ENCODE peak calls at places on chromosome 15, in four cellular contexts. S is bronchial epithelial cell, L is SK-N-SH, E is stomach. Y is an unnamed sample.

GRCh38 chr15:101120473-101120872 is 131.4 kb downstream of the CHSY1 start:
- DNase-seq in S (no peak), L (no peak), E (no peak), Y (no peak)

GRCh38 chr15:31367730-31368344 is 41.2 kb downstream of the KLF13 start:
- DNase-seq in S (no peak), L (no peak), E (no peak), Y (no peak)

GRCh38 chr15:27582741-27583400 is 516.2 kb downstream of the OCA2 start:
- DNase-seq in S (no peak), L (no peak), E (no peak), Y (no peak)

GRCh38 chr15:69590201-69590600 is 137.6 kb downstream of the RPLP1 start:
- DNase-seq in S (no peak), L (no peak), E (no peak), Y (no peak)

GRCh38 chr15:96586901-96587300 is 256.4 kb downstream of the NR2F2 start:
- DNase-seq in S (no peak), L (no peak), E (no peak), Y (no peak)

GRCh38 chr15:44715797-44716334 is 4.5 kb downstream of the B2M start:
- DNase-seq in S (no peak), L (no peak), E (no peak), Y (no peak)

GRCh38 chr15:77032052-77032646 is 37.2 kb downstream of the PSTPIP1 start:
- DNase-seq in S (no peak), L (peak; percentile 23), E (peak; percentile 24), Y (no peak)

GRCh38 chr15:89136818-89137772 is 48.8 kb downstream of the ABHD2 start:
- DNase-seq in S (no peak), L (no peak), E (no peak), Y (no peak)

GRCh38 chr15:66269326-66270090 is 16.0 kb upstream of the MEGF11 start:
- DNase-seq in S (peak; percentile 55), L (no peak), E (no peak), Y (no peak)

DNA sequence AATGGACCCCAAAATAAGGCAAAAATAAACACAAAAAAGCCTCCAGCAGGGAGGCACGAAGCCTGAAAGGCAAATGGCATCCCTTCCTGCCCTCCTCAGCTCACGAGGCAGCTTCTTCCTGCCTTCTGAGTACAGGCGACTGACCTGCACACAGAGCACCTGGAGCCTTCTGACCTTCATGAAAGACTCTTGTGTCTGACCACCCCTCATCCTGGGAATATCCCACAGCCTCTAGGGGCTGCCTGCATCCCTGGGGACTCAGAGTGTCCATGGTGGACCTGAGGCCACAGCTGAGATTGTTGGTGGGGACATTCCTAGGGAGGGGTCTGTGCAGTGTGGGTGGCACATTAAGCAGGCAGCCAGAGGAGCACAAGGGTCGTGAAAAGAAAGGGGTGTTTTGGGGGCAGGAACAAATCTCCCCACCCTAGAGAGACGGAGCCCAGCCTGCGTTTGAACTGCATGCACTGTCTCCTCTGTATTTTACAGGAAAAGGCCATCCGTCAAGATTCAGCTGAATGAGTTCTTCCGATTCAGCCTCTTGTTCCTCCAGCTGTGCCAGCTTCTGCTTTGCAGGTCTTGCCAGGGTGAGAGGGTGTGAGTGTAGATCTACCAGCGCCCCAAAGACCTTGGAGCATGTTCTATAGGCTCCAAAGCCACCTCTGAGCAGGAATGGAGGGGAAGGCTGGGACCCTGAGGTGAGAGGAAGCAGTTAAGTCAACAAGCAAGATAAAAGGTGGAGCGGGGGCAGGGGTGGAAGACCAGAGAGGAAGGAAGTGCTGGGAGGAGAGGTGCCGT is 80.4 kb upstream of the MEF2A start:
- DNase-seq in S (no peak), L (no peak), E (no peak), Y (no peak)
- H3K4me3 ChIP-seq in S (no peak overlapping the region), L (no peak overlapping the region), E (no peak overlapping the region), Y (no peak overlapping the region)

GRCh38 chr15:74240002-74240568 is 4.0 kb downstream of the CCDC33 start:
- DNase-seq in S (peak; percentile 92), L (peak; percentile 82), E (peak; percentile 95), Y (peak; percentile 88)
- TF ChIP-seq CTCF in S (peak; percentile 82), L (peak; percentile 72), E (peak; percentile 60), Y (peak; percentile 80)

GRCh38 chr15:94028121-94028520 is 203.2 kb upstream of the MCTP2 start:
- DNase-seq in S (no peak), L (no peak), E (no peak), Y (no peak)

GRCh38 chr15:94031072-94031471 is 200.3 kb upstream of the MCTP2 start:
- DNase-seq in S (no peak), L (no peak), E (no peak), Y (no peak)

GRCh38 chr15:94029495-94029894 is 201.9 kb upstream of the MCTP2 start:
- DNase-seq in S (no peak), L (no peak), E (no peak), Y (no peak)

GRCh38 chr15:94027571-94027970 is 203.8 kb upstream of the MCTP2 start:
- DNase-seq in S (no peak), L (no peak), E (no peak), Y (no peak)

GRCh38 chr15:94028809-94029208 is 202.6 kb upstream of the MCTP2 start:
- DNase-seq in S (no peak), L (no peak), E (no peak), Y (no peak)
- H3K4me3 ChIP-seq in S (no peak overlapping the region), L (no peak overlapping the region), E (no peak overlapping the region), Y (no peak overlapping the region)

GRCh38 chr15:91853501-91853967 is at the start of gene SLCO3A1:
- DNase-seq in S (no peak), L (peak; percentile 91), E (peak; percentile 75), Y (no peak)

GRCh38 chr15:91855684-91856553 is 2.4 kb downstream of the SLCO3A1 start:
- DNase-seq in S (peak; percentile 64), L (peak; percentile 45), E (peak; percentile 55), Y (no peak)

GRCh38 chr15:91853968-91854943 is 748 bp downstream of the SLCO3A1 start:
- DNase-seq in S (peak; percentile 33), L (peak; percentile 88), E (peak; percentile 42), Y (no peak)

GRCh38 chr15:91855241-91855640 is 1.7 kb downstream of the SLCO3A1 start:
- DNase-seq in S (no peak), L (no peak), E (no peak), Y (no peak)

GRCh38 chr15:91852741-91853500 is 587 bp upstream of the SLCO3A1 start:
- DNase-seq in S (no peak), L (peak; percentile 91), E (peak; percentile 76), Y (no peak)
- TF ChIP-seq CTCF in S (peak; percentile 79), L (peak; percentile 76), E (peak; percentile 45), Y (peak; percentile 75)

GRCh38 chr15:68557469-68558317 is 21.1 kb upstream of the CORO2B start:
- DNase-seq in S (no peak), L (no peak), E (no peak), Y (no peak)

GRCh38 chr15:68561146-68561545 is 17.6 kb upstream of the CORO2B start:
- DNase-seq in S (no peak), L (no peak), E (no peak), Y (no peak)

GRCh38 chr15:68558318-68559305 is 20.2 kb upstream of the CORO2B start:
- DNase-seq in S (peak; percentile 60), L (no peak), E (no peak), Y (no peak)

GRCh38 chr15:68560501-68561113 is 18.2 kb upstream of the CORO2B start:
- DNase-seq in S (no peak), L (no peak), E (no peak), Y (no peak)

GRCh38 chr15:68559342-68560310 is 19.2 kb upstream of the CORO2B start:
- DNase-seq in S (peak; percentile 44), L (peak; percentile 93), E (peak; percentile 80), Y (peak; percentile 15)
- H3K4me3 ChIP-seq in S (peak overlapping the region; percentile 38), L (peak overlapping the region; percentile 43), E (peak overlapping the region; percentile 45), Y (peak overlapping the region; percentile 61)

DNA sequence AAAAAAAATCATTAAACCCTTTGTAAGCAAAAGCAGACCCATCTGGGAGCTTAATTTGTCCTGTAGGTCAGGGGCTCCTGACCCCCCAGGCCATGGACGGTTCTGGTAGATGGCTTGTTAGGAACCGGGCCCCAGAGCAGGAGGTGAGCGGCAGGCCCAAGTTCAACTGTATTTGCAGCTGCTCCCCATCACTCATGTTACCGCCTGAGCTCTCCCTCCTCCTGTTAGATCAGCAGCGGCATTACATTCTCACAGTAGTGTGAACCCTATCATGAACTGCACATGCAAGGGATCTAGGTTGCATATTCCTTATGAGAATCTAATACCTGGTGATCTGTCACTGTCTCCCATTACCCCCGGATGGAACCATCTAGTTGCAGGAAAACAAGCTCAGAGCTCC is 60.7 kb downstream of the FSIP1 start:
- DNase-seq in S (no peak), L (no peak), E (no peak), Y (no peak)
- TF ChIP-seq CTCF in S (no peak), L (no peak), E (no peak), Y (no peak)

GRCh38 chr15:74768099-74768770 is 13.6 kb upstream of the CSK start:
- DNase-seq in S (no peak), L (peak; percentile 47), E (no peak), Y (no peak)
- H3K4me3 ChIP-seq in S (no peak overlapping the region), L (no peak overlapping the region), E (no peak overlapping the region), Y (no peak overlapping the region)

GRCh38 chr15:43483306-43484128 is 9.4 kb downstream of the TP53BP1 start:
- DNase-seq in S (no peak), L (peak; percentile 27), E (no peak), Y (no peak)
- TF ChIP-seq CTCF in S (peak; percentile 15), L (peak; percentile 59), E (no peak), Y (peak; percentile 48)

DNA sequence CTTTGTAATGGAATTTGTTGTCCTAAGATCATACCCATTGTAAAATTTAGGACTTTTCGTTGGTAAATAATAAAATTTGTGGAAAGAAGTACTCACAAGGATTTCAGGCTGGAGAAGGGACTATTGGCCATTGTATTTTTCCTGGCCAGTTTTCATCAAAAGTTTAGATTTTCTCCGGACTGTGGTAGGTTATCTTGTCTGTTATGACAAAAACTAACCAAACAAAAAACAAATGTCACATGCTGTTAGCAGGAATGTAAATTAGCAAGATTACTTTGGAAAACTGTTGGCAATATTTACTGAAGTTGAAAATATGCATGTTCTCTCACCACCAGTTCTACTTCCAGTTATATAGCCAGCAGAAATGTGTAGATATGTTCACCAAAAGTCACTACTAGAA is 27.8 kb downstream of the PDE8A start:
- DNase-seq in S (no peak), L (no peak), E (no peak), Y (no peak)
- H3K4me3 ChIP-seq in S (no peak overlapping the region), L (no peak overlapping the region), E (no peak overlapping the region), Y (no peak overlapping the region)

GRCh38 chr15:49436786-49437185 is 13.7 kb downstream of the FGF7 start:
- DNase-seq in S (no peak), L (no peak), E (no peak), Y (no peak)
- TF ChIP-seq CTCF in S (no peak), L (no peak), E (no peak), Y (no peak)